ENCODE peak calls at places on chromosomes 7 and 10, in nine cellular contexts. I is GM23338, U is transverse colon, L is mammary epithelial cell, X is hepatocyte, D is ovary, E is heart left ventricle, N is lung, M is GM23248. O is an unnamed sample. For H3K36me3, the result is how much of the 10 kb centered on the place peaks cover.

GRCh38 chr10:69009360-69009759 is 20.8 kb downstream of the KIFBP start:
- DNase-seq in U (no peak), X (no peak), N (no peak), M (peak), L (no peak), D (no peak), E (no peak), I (no peak), O (no peak)

GRCh38 chr7:159007308-159008054 is 137.2 kb downstream of the VIPR2 start:
- DNase-seq in I (no peak), N (no peak), M (no peak), L (no peak), X (no peak), D (no peak), E (no peak), U (no peak), O (peak)

GRCh38 chr7:131602304-131602993 is 46.0 kb upstream of the PODXL start:
- DNase-seq in N (no peak), U (no peak), I (no peak), M (peak), X (no peak), D (no peak), E (no peak), L (peak), O (no peak)

GRCh38 chr7:31814187-31814586 is 127.2 kb downstream of the PPP1R17 start:
- DNase-seq in D (no peak), M (peak), X (no peak), E (no peak), L (no peak), U (no peak), I (peak), N (no peak), O (no peak)

GRCh38 chr10:72747521-72747920 is 55.6 kb downstream of the MCU start:
- DNase-seq in E (no peak), N (no peak), L (no peak), M (no peak), I (no peak), X (no peak), D (no peak), U (no peak), O (no peak)

GRCh38 chr7:135258585-135258984 is 24.9 kb downstream of the STRA8 start:
- DNase-seq in M (no peak), D (no peak), I (no peak), E (no peak), X (no peak), N (no peak), L (no peak), U (no peak), O (no peak)

GRCh38 chr10:42932735-42933453 is 144.0 kb upstream of the RET start:
- DNase-seq in E (no peak), U (no peak), I (peak), M (no peak), D (no peak), X (peak), L (no peak), N (peak), O (no peak)

GRCh38 chr10:132408823-132409666 is 12.0 kb downstream of the PWWP2B start:
- DNase-seq in E (no peak), M (no peak), X (no peak), L (no peak), D (peak), I (no peak), N (peak), U (peak), O (no peak)

GRCh38 chr10:131419797-131420196 is 108.3 kb upstream of the TCERG1L start:
- DNase-seq in M (no peak), X (no peak), E (no peak), L (no peak), D (no peak), U (no peak), I (no peak), N (no peak), O (no peak)

GRCh38 chr10:24680647-24681475 is 42.8 kb downstream of the ARHGAP21 start:
- DNase-seq in L (no peak), E (no peak), D (no peak), N (no peak), X (no peak), I (no peak), M (peak), U (no peak), O (no peak)

GRCh38 chr10:27360581-27361172 is 120.1 kb upstream of the ACBD5 start:
- DNase-seq in E (peak), M (peak), I (peak), L (peak), X (peak), U (peak), N (peak), D (peak), O (peak)

GRCh38 chr10:110903280-110904278 is 15.4 kb downstream of the BBIP1 start:
- DNase-seq in L (no peak), I (no peak), M (peak), X (no peak), U (no peak), N (no peak), E (no peak), D (no peak), O (no peak)

GRCh38 chr7:35819954-35820703 is 19.3 kb downstream of the SEPTIN7 start:
- DNase-seq in U (no peak), N (no peak), L (no peak), M (no peak), D (no peak), E (no peak), I (no peak), X (no peak), O (no peak)

GRCh38 chr10:31961675-31962074 is 33.0 kb upstream of the ARHGAP12 start:
- DNase-seq in I (no peak), M (peak), N (no peak), X (no peak), L (peak), D (no peak), E (no peak), U (no peak), O (no peak)

GRCh38 chr7:128422856-128423255 is 13.1 kb upstream of the IMPDH1 start:
- DNase-seq in D (no peak), E (peak), N (no peak), I (no peak), X (no peak), L (no peak), M (no peak), U (no peak), O (no peak)

GRCh38 chr10:4780097-4780496 is 45.9 kb upstream of the AKR1E2 start:
- DNase-seq in D (no peak), U (no peak), L (no peak), E (no peak), M (peak), I (no peak), X (no peak), N (no peak), O (no peak)

GRCh38 chr7:157557263-157557662 is 220.5 kb downstream of the DNAJB6 start:
- DNase-seq in I (no peak), N (no peak), M (no peak), D (no peak), U (no peak), E (no peak), X (no peak), L (no peak), O (no peak)

GRCh38 chr7:55265836-55266235 is 99.3 kb upstream of the LANCL2 start:
- DNase-seq in N (no peak), E (no peak), D (no peak), X (no peak), L (no peak), U (no peak), M (no peak), I (no peak), O (no peak)

GRCh38 chr7:149714910-149715471 is 58.4 kb downstream of the ZNF467 start:
- DNase-seq in D (no peak), I (no peak), E (no peak), M (peak), L (peak), X (no peak), N (peak), U (peak), O (no peak)

GRCh38 chr10:44882146-44882720 is 28.9 kb upstream of the TMEM72 start:
- DNase-seq in X (no peak), E (no peak), D (no peak), L (no peak), U (no peak), M (no peak), I (no peak), N (no peak), O (no peak)

GRCh38 chr10:1396236-1396635 is 340.1 kb downstream of the WDR37 start:
- DNase-seq in X (no peak), M (no peak), L (no peak), I (no peak), N (no peak), D (no peak), E (no peak), U (no peak), O (no peak)

GRCh38 chr7:47962262-47962661 is 14.0 kb upstream of the PKD1L1 start:
- DNase-seq in M (no peak), E (no peak), D (no peak), L (no peak), U (peak), N (no peak), X (no peak), I (no peak), O (no peak)

GRCh38 chr7:25496394-25497103 is 268.3 kb upstream of the NPVF start:
- DNase-seq in N (no peak), U (no peak), M (no peak), L (no peak), X (no peak), E (no peak), I (no peak), D (no peak), O (no peak)

GRCh38 chr7:35037526-35038339 is 448 bp upstream of the DPY19L1 start:
- DNase-seq in D (peak), I (peak), E (peak), N (peak), L (peak), U (peak), M (peak), X (peak), O (peak)

GRCh38 chr10:4390219-4390618 is 435.8 kb upstream of the AKR1E2 start:
- DNase-seq in M (no peak), X (no peak), I (no peak), N (no peak), U (no peak), D (no peak), L (no peak), E (no peak), O (no peak)

GRCh38 chr10:36188054-36188453 is 546.0 kb upstream of the FZD8 start:
- DNase-seq in I (peak), X (no peak), N (no peak), D (no peak), M (peak), U (no peak), E (peak), L (no peak), O (peak)

GRCh38 chr10:71678057-71678805 is 41.3 kb downstream of the C10orf105 start:
- DNase-seq in M (no peak), X (no peak), D (no peak), I (no peak), N (no peak), U (no peak), E (no peak), L (no peak), O (no peak)

GRCh38 chr10:61992683-61993629 is 91.5 kb downstream of the ARID5B start:
- DNase-seq in M (peak), X (peak), L (peak), N (peak), D (peak), I (no peak), E (peak), U (peak), O (no peak)

GRCh38 chr10:128854965-128855364 is 612.1 kb upstream of the MGMT start:
- DNase-seq in N (peak), M (peak), I (peak), L (no peak), E (peak), U (peak), X (peak), D (peak), O (peak)

GRCh38 chr10:12214763-12215218 is 18.8 kb downstream of the CDC123 start:
- DNase-seq in M (peak), U (peak), I (peak), D (no peak), E (no peak), L (peak), N (no peak), X (peak), O (no peak)

GRCh38 chr10:125672884-125673283 is 10.1 kb downstream of the TEX36 start:
- DNase-seq in N (no peak), I (no peak), E (no peak), X (no peak), L (no peak), M (no peak), D (no peak), U (no peak), O (no peak)

GRCh38 chr10:3720228-3721019 is 64.6 kb downstream of the KLF6 start:
- DNase-seq in N (peak), M (peak), L (peak), I (no peak), E (peak), U (peak), D (no peak), X (peak), O (no peak)

GRCh38 chr10:89392974-89393373 is 551 bp downstream of the IFIT1 start:
- DNase-seq in I (no peak), U (peak), D (no peak), M (peak), L (peak), E (no peak), N (no peak), X (peak), O (no peak)

GRCh38 chr10:119313645-119314044 is 106.3 kb downstream of the GRK5 start:
- DNase-seq in U (peak), M (no peak), X (no peak), N (no peak), E (no peak), D (no peak), L (no peak), I (no peak), O (peak)

GRCh38 chr7:50068850-50069551 is 24.0 kb downstream of the ZPBP start:
- DNase-seq in U (peak), N (no peak), D (peak), X (peak), M (peak), I (peak), L (peak), E (peak), O (no peak)

GRCh38 chr7:30241767-30242166 is 42.6 kb upstream of the ZNRF2 start:
- DNase-seq in E (no peak), X (no peak), U (no peak), D (no peak), N (no peak), M (peak), I (no peak), L (peak), O (no peak)

DNA sequence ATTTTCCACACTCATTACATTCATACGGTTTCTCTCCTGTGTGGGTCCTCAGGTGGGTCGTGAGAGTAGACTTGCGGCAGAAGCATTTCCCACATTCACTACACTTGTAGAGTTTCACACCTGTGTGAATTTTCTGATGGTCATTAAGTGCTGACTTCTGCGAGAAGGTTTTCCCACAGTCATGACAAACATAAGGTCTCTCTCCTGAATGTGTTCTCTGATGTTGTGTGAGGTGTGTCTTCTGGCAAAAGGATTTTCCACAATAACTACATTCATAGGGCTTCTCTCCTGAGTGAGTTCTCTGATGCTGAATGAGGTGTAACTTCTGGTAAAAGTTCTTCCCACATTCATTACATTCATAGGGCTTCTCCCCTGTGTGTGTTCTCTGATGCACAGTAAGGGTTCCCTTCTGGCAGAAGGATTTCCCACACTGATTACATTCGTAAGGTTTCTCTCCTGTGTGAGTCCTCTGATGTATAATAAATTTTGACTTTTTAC is 15.1 kb downstream of the ZNF12 start:
- DNase-seq in L (peak), D (no peak), I (peak), N (no peak), M (peak), E (no peak), X (no peak), U (no peak), O (no peak)
- H3K36me3 ChIP-seq in L (half or more), D (under half), I (half or more), N (half or more), M (half or more), E (half or more), X (half or more), U (under half), O (half or more)

GRCh38 chr10:70222340-70222794 is 10.9 kb downstream of the PPA1 start:
- DNase-seq in U (no peak), D (no peak), I (no peak), E (no peak), L (peak), X (peak), M (peak), N (no peak), O (no peak)
- H3K36me3 ChIP-seq in U (under half), D (under half), I (under half), E (under half), L (under half), X (under half), M (under half), N (under half), O (under half)

GRCh38 chr10:95389982-95390381 is 99.2 kb upstream of the PDLIM1 start:
- DNase-seq in X (no peak), E (no peak), N (no peak), L (no peak), U (no peak), M (no peak), D (no peak), I (no peak), O (no peak)

GRCh38 chr10:95392250-95392584 is 101.4 kb upstream of the PDLIM1 start:
- DNase-seq in D (no peak), L (no peak), X (no peak), E (no peak), N (no peak), I (no peak), U (no peak), M (no peak), O (no peak)

GRCh38 chr10:95391164-95391563 is 100.4 kb upstream of the PDLIM1 start:
- DNase-seq in L (no peak), X (no peak), M (no peak), I (no peak), U (no peak), E (no peak), D (no peak), N (no peak), O (no peak)

GRCh38 chr10:95392711-95393164 is 101.9 kb upstream of the PDLIM1 start:
- DNase-seq in M (no peak), N (no peak), I (no peak), D (no peak), X (no peak), U (no peak), E (no peak), L (no peak), O (no peak)

GRCh38 chr10:95391570-95392249 is 100.9 kb upstream of the PDLIM1 start:
- DNase-seq in L (peak), I (peak), D (no peak), M (peak), U (no peak), X (peak), E (no peak), N (no peak), O (peak)
- H3K36me3 ChIP-seq in L (under half), I (under half), D (under half), M (under half), U (under half), X (under half), E (under half), N (under half), O (under half)

GRCh38 chr7:153276394-153276793 is 516.8 kb downstream of the ACTR3B start:
- DNase-seq in D (no peak), I (peak), L (no peak), X (no peak), N (no peak), E (no peak), U (no peak), M (no peak), O (no peak)
- H3K36me3 ChIP-seq in D (under half), I (under half), L (under half), X (under half), N (under half), E (under half), U (under half), M (under half), O (under half)

GRCh38 chr7:100107890-100108289 is 6.4 kb downstream of the AP4M1 start:
- DNase-seq in D (no peak), N (no peak), U (no peak), X (no peak), M (no peak), E (no peak), L (no peak), I (no peak), O (no peak)
- H3K36me3 ChIP-seq in D (under half), N (under half), U (under half), X (under half), M (under half), E (under half), L (under half), I (under half), O (under half)

GRCh38 chr10:6233725-6234277 is 31.1 kb downstream of the PFKFB3 start:
- DNase-seq in E (no peak), L (no peak), N (no peak), M (no peak), X (no peak), I (no peak), D (no peak), U (no peak), O (no peak)
- H3K36me3 ChIP-seq in E (under half), L (under half), N (under half), M (under half), X (under half), I (under half), D (under half), U (under half), O (under half)

GRCh38 chr10:122494173-122494820 is 32.9 kb downstream of the HTRA1 start:
- DNase-seq in N (no peak), L (peak), X (no peak), E (no peak), M (no peak), D (no peak), U (no peak), I (no peak), O (no peak)
- H3K36me3 ChIP-seq in N (under half), L (under half), X (under half), E (under half), M (under half), D (under half), U (under half), I (under half), O (under half)

DNA sequence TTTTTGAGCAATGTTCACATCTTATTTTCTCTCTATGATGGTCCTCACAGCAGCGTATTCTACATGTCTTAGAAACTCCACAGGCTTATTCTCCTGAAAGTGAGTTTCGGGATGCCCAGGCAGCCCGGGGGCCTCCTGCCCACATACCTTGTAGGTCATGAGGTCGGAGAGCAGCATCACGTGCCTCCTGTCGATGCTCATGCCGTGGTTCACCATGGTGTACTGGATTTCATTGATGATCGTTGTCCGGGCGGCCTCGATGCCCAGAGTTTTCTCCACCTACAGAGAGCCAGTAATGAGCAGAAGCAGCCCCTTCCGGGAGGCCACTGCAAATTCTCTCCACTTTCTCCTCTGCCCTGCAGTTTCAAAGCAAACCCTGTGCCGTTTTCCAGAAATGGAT is 48.0 kb downstream of the POLR3A start:
- DNase-seq in X (no peak), M (no peak), U (no peak), L (no peak), I (no peak), D (no peak), E (no peak), N (no peak), O (no peak)
- H3K36me3 ChIP-seq in X (under half), M (half or more), U (under half), L (under half), I (half or more), D (under half), E (under half), N (under half), O (under half)

O was measured in SJCRH30.